ENCODE peak calls at places on chromosomes 4 and X, in six cellular contexts. G is stimulated activated naive CD4-positive, alpha-beta T cell; P is anterior cingulate cortex; T is Right ventricle myocardium superior; S is Ammon's horn; K is heart left ventricle. X is an unnamed sample.

GRCh38 chr4:1743975-1744374 is 22.7 kb downstream of the TACC3 start:
- DNase-seq in S (no peak), K (no peak), P (no peak), T (no peak), G (no peak), X (no peak)

GRCh38 chr4:37597019-37597418 is 89.2 kb downstream of the RELL1 start:
- DNase-seq in K (no peak), G (no peak), S (no peak), T (no peak), P (no peak), X (no peak)

GRCh38 chr4:8644461-8644891 is 51.9 kb downstream of the CPZ start:
- DNase-seq in P (no peak), K (no peak), S (no peak), G (no peak), T (no peak), X (no peak)

GRCh38 chr4:106809083-106809482 is 227.0 kb downstream of the DKK2 start:
- DNase-seq in P (no peak), G (no peak), S (peak), K (no peak), T (no peak), X (no peak)

GRCh38 chr4:169229571-169230028 is 41.2 kb downstream of the SH3RF1 start:
- DNase-seq in P (no peak), S (no peak), K (peak), G (no peak), T (no peak), X (no peak)

GRCh38 chrX:112609631-112610030 is 70.1 kb downstream of the LHFPL1 start:
- DNase-seq in S (no peak), K (no peak), G (no peak), T (no peak), P (no peak), X (no peak)

GRCh38 chr4:131085009-131085408 is 1989.1 kb downstream of the C4orf33 start:
- DNase-seq in G (no peak), S (no peak), P (no peak), K (no peak), T (no peak), X (no peak)

GRCh38 chrX:85052636-85053343 is 49.1 kb downstream of the APOOL start:
- DNase-seq in G (no peak), T (no peak), K (no peak), P (no peak), S (peak), X (no peak)

GRCh38 chrX:46326161-46326560 is 219.1 kb downstream of the ZNF674 start:
- DNase-seq in T (no peak), G (no peak), P (no peak), S (no peak), K (no peak), X (no peak)